ENCODE peak calls at places on chromosomes 12 and 14, in four cellular contexts. One of them, this sample, is unnamed.

GRCh38 chr14:72742682-72743195 is 151.2 kb downstream of the DPF3 start:
- DNase-seq in HL-60: no peak
- DNase-seq in K562: no peak
- DNase-seq in GM12878: no peak
- DNase-seq in this sample: no peak

GRCh38 chr14:103067231-103067954 is 10.0 kb upstream of the CDC42BPB start:
- DNase-seq in GM12878: no peak
- DNase-seq in HL-60: no peak
- DNase-seq in K562: no peak
- DNase-seq in this sample: no peak

GRCh38 chr12:104707179-104707578 is 250.4 kb downstream of the CHST11 start:
- DNase-seq in HL-60: no peak
- DNase-seq in K562: no peak
- DNase-seq in GM12878: no peak
- DNase-seq in this sample: no peak

GRCh38 chr12:34394211-34395055 is 372.1 kb downstream of the ALG10 start:
- DNase-seq in HL-60: no peak
- DNase-seq in GM12878: no peak
- DNase-seq in K562: peak; percentile 2
- DNase-seq in this sample: no peak

GRCh38 chr12:82326905-82327503 is 31.2 kb downstream of the CCDC59 start:
- DNase-seq in HL-60: no peak
- DNase-seq in GM12878: no peak
- DNase-seq in K562: no peak
- DNase-seq in this sample: no peak

GRCh38 chr12:70590051-70590450 is 47.2 kb downstream of the PTPRB start:
- DNase-seq in K562: peak; percentile 69
- DNase-seq in GM12878: no peak
- DNase-seq in HL-60: peak; percentile 55
- DNase-seq in this sample: peak; percentile 22

GRCh38 chr12:9702239-9702638 is 30.7 kb downstream of the CLECL1 start:
- DNase-seq in HL-60: peak; percentile 44
- DNase-seq in K562: no peak
- DNase-seq in GM12878: no peak
- DNase-seq in this sample: no peak

GRCh38 chr12:21234395-21234794 is 100.3 kb downstream of the SLCO1A2 start:
- DNase-seq in GM12878: no peak
- DNase-seq in HL-60: no peak
- DNase-seq in K562: no peak
- DNase-seq in this sample: no peak

GRCh38 chr14:68448379-68448778 is 344.5 kb downstream of the ZFP36L1 start:
- DNase-seq in HL-60: no peak
- DNase-seq in K562: no peak
- DNase-seq in GM12878: no peak
- DNase-seq in this sample: no peak

GRCh38 chr14:51996148-51996746 is 6.9 kb downstream of the RTRAF start:
- DNase-seq in GM12878: no peak
- DNase-seq in HL-60: no peak
- DNase-seq in K562: no peak
- DNase-seq in this sample: no peak

GRCh38 chr14:103139371-103140016 is 16.2 kb downstream of the TNFAIP2 start:
- DNase-seq in GM12878: no peak
- DNase-seq in HL-60: no peak
- DNase-seq in K562: no peak
- DNase-seq in this sample: no peak

GRCh38 chr14:56216631-56217379 is 98.6 kb downstream of the PELI2 start:
- DNase-seq in HL-60: peak; percentile 89
- DNase-seq in GM12878: no peak
- DNase-seq in K562: peak; percentile 57
- DNase-seq in this sample: no peak

GRCh38 chr14:39367387-39367751 is 64.9 kb downstream of the FBXO33 start:
- DNase-seq in K562: no peak
- DNase-seq in HL-60: no peak
- DNase-seq in GM12878: no peak
- DNase-seq in this sample: no peak

GRCh38 chr14:61280526-61281185 is 482 bp downstream of the TMEM30B start:
- DNase-seq in HL-60: no peak
- DNase-seq in K562: no peak
- DNase-seq in GM12878: no peak
- DNase-seq in this sample: peak; percentile 42

GRCh38 chr12:49705479-49706267 is 1.5 kb downstream of the FMNL3 start:
- DNase-seq in HL-60: peak; percentile 4
- DNase-seq in K562: peak; percentile 38
- DNase-seq in GM12878: no peak
- DNase-seq in this sample: no peak

GRCh38 chr14:94161979-94162378 is 12.1 kb upstream of the PPP4R4 start:
- DNase-seq in K562: no peak
- DNase-seq in GM12878: no peak
- DNase-seq in HL-60: no peak
- DNase-seq in this sample: no peak

GRCh38 chr14:72878746-72879145 is 15.2 kb downstream of the DPF3 start:
- DNase-seq in GM12878: no peak
- DNase-seq in HL-60: no peak
- DNase-seq in K562: no peak
- DNase-seq in this sample: no peak

GRCh38 chr14:105324871-105325270 is 10.3 kb downstream of the PACS2 start:
- DNase-seq in GM12878: no peak
- DNase-seq in HL-60: no peak
- DNase-seq in K562: no peak
- DNase-seq in this sample: no peak

GRCh38 chr14:23551266-23552028 is at the start of gene ZFHX2:
- DNase-seq in K562: peak; percentile 75
- DNase-seq in GM12878: no peak
- DNase-seq in HL-60: peak; percentile 71
- DNase-seq in this sample: peak; percentile 87

GRCh38 chr12:53205747-53206146 is 1.3 kb downstream of the ITGB7 start:
- DNase-seq in K562: no peak
- DNase-seq in GM12878: peak; percentile 87
- DNase-seq in HL-60: peak; percentile 87
- DNase-seq in this sample: peak; percentile 66

GRCh38 chr14:102508410-102508773 is 1.2 kb downstream of the ANKRD9 start:
- DNase-seq in K562: peak; percentile 83
- DNase-seq in GM12878: no peak
- DNase-seq in HL-60: no peak
- DNase-seq in this sample: no peak

GRCh38 chr12:56377310-56377988 is 14.8 kb upstream of the APOF start:
- DNase-seq in K562: peak; percentile 82
- DNase-seq in HL-60: no peak
- DNase-seq in GM12878: no peak
- DNase-seq in this sample: no peak

GRCh38 chr14:105199093-105199492 is 18.0 kb upstream of the NUDT14 start:
- DNase-seq in GM12878: no peak
- DNase-seq in K562: peak; percentile 71
- DNase-seq in HL-60: no peak
- DNase-seq in this sample: no peak

GRCh38 chr12:47753021-47754001 is 5.4 kb downstream of the RAPGEF3 start:
- DNase-seq in GM12878: no peak
- DNase-seq in K562: no peak
- DNase-seq in HL-60: peak; percentile 22
- DNase-seq in this sample: no peak

GRCh38 chr12:29516431-29516875 is 19.0 kb upstream of the OVCH1 start:
- DNase-seq in HL-60: no peak
- DNase-seq in K562: no peak
- DNase-seq in GM12878: no peak
- DNase-seq in this sample: no peak

GRCh38 chr12:14384783-14385638 is 19.5 kb downstream of the ATF7IP start:
- DNase-seq in HL-60: peak; percentile 90
- DNase-seq in K562: peak; percentile 60
- DNase-seq in GM12878: peak; percentile 92
- DNase-seq in this sample: no peak
- TF ChIP-seq POLR2AphosphoS5 in HL-60: peak; percentile 59
- TF ChIP-seq POLR2AphosphoS5 in K562: no peak
- TF ChIP-seq POLR2AphosphoS5 in GM12878: peak; percentile 61
- TF ChIP-seq POLR2AphosphoS5 in this sample: peak; percentile 56

GRCh38 chr14:91509878-91510170 is 286 bp downstream of the PPP4R3A start:
- DNase-seq in K562: no peak
- DNase-seq in GM12878: no peak
- DNase-seq in HL-60: no peak
- DNase-seq in this sample: no peak

GRCh38 chr14:91510171-91511013 is at the start of gene PPP4R3A:
- DNase-seq in HL-60: peak; percentile 95
- DNase-seq in GM12878: peak; percentile 88
- DNase-seq in K562: peak; percentile 91
- DNase-seq in this sample: peak; percentile 93

GRCh38 chr14:91509083-91509877 is 830 bp downstream of the PPP4R3A start:
- DNase-seq in HL-60: peak; percentile 28
- DNase-seq in K562: peak; percentile 23
- DNase-seq in GM12878: no peak
- DNase-seq in this sample: peak; percentile 31

GRCh38 chr14:91506226-91506625 is 3.9 kb downstream of the PPP4R3A start:
- DNase-seq in GM12878: no peak
- DNase-seq in HL-60: no peak
- DNase-seq in K562: no peak
- DNase-seq in this sample: no peak

DNA sequence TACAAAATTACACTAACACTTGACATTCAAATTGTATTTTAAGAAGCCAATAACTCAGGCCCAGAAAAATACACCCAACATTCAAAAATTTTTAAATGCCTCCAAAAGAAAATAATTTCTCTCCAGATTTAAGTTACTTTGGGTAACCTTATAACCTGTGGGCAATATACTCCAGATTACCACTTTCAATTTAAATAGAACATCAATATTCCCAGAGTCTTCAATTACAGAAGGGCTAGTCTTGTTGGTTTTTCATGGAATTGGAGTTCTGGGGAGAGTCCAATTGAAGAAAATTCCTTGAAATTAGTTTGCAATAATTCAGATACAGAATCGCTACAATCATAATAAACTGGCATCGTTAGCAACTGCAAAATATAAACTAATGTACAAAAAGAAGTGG is 2.0 kb downstream of the PPP4R3A start:
- DNase-seq in GM12878: no peak
- DNase-seq in HL-60: no peak
- DNase-seq in K562: no peak
- DNase-seq in this sample: no peak
- TF ChIP-seq SPI1 in GM12878: no peak
- TF ChIP-seq SPI1 in HL-60: no peak
- TF ChIP-seq SPI1 in K562: no peak
- TF ChIP-seq SPI1 in this sample: no peak

GRCh38 chr12:122860052-122860853 is 25.0 kb downstream of the HIP1R start:
- DNase-seq in HL-60: peak; percentile 79
- DNase-seq in GM12878: no peak
- DNase-seq in K562: peak; percentile 80
- DNase-seq in this sample: peak; percentile 91
- TF ChIP-seq POLR2AphosphoS5 in HL-60: no peak
- TF ChIP-seq POLR2AphosphoS5 in GM12878: no peak
- TF ChIP-seq POLR2AphosphoS5 in K562: no peak
- TF ChIP-seq POLR2AphosphoS5 in this sample: no peak

DNA sequence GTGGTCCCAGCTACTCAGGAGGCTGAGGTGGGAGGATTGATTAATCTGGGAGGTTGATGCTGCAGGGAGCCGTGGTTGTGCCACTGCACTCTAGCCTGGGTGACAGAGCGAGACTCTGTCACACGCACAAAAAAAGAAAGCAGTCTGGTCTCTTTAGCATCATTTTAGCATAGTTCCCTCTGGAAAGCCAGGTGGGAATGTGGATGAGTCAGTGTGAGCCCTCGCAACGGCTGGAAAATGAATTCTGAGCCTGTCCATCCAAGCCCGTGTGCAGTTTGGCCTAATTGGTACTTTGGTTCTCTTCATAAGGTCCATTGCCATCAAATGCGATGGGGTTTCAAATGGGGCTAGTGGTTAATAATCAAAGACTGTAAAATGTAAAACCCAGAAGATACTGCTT is 2.4 kb downstream of the MYL2 start:
- DNase-seq in K562: no peak
- DNase-seq in GM12878: no peak
- DNase-seq in HL-60: no peak
- DNase-seq in this sample: no peak
- TF ChIP-seq SPI1 in K562: no peak
- TF ChIP-seq SPI1 in GM12878: no peak
- TF ChIP-seq SPI1 in HL-60: no peak
- TF ChIP-seq SPI1 in this sample: no peak

DNA sequence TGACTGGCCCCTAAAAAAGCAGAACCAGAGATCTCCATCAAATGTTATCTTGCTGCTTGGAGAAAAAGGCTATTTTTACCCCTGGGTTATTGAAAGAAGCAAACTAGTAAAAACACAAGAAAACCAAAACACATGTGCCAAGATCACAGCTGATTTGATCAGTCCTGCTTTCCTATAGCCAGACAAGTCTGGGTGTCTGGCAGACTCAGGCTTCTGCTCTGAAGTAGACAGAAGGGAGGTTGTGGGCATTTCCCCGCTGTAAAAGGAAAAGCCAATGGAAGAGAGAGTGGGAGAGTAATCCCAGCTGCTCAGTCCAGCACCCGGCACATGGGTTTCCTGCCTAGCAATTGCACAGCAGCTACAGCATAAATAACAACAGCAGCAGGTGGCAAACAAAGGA is 178.0 kb downstream of the PHLDA1 start:
- DNase-seq in GM12878: no peak
- DNase-seq in HL-60: no peak
- DNase-seq in K562: no peak
- DNase-seq in this sample: no peak
- TF ChIP-seq POLR2AphosphoS5 in GM12878: no peak
- TF ChIP-seq POLR2AphosphoS5 in HL-60: no peak
- TF ChIP-seq POLR2AphosphoS5 in K562: no peak
- TF ChIP-seq POLR2AphosphoS5 in this sample: no peak

DNA sequence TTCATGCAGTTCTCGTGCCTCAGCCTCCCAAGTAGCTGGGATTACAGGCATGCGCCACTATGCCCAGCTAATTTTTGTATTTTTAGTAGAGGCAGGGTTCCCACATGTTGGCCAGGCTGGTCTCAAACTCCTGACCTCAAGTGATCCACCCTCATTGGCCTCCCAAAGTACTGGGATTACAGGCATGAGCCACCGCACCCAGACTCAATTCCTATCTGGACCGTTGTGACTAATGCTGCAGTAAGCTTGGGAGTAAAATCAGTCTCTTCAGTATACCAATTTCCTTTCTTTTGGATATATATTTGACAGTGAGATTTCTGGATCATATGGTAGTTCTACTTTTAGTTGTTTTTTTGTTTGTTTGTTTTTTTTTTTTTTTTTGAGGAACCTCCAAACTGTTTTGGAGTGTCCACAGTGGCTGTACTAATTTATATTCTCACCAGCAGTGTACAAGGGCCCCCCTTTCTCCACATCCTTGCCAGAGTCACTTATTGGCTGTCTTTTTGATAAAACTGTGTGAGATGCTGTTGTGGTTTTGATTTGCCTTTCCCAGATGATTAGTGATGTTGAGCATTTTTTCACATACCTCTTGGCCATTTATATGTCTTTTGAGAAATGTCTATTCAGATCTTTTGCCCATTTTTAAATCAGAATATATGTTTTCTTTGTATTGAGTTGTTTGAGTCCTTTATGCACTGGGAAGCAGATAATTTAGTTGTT is 37.3 kb upstream of the EVL start:
- DNase-seq in HL-60: no peak
- DNase-seq in GM12878: no peak
- DNase-seq in K562: no peak
- DNase-seq in this sample: no peak
- TF ChIP-seq SPI1 in HL-60: no peak
- TF ChIP-seq SPI1 in GM12878: no peak
- TF ChIP-seq SPI1 in K562: no peak
- TF ChIP-seq SPI1 in this sample: no peak

GRCh38 chr12:4700621-4701026 is 19.6 kb upstream of the GALNT8 start:
- DNase-seq in GM12878: no peak
- DNase-seq in K562: no peak
- DNase-seq in HL-60: peak; percentile 36
- DNase-seq in this sample: no peak
- TF ChIP-seq POLR2AphosphoS5 in GM12878: no peak
- TF ChIP-seq POLR2AphosphoS5 in K562: no peak
- TF ChIP-seq POLR2AphosphoS5 in HL-60: no peak
- TF ChIP-seq POLR2AphosphoS5 in this sample: no peak

This sample was measured in GM12891.